ENCODE peak calls at places on chromosomes 6 and 20, in eight cellular contexts. O, I, S, H, G, B, M and Y are unnamed samples.

GRCh38 chr6:28803337-28803709 is 120.5 kb downstream of the TRIM27 start:
- DNase-seq in O (no peak), I (no peak), S (no peak), H (no peak), G (no peak), B (no peak), M (no peak), Y (no peak)

GRCh38 chr6:30749554-30750378 is 5.4 kb upstream of the IER3 start:
- DNase-seq in O (no peak), I (no peak), S (no peak), H (no peak), G (no peak), B (no peak), M (no peak), Y (no peak)

GRCh38 chr6:137776786-137777185 is 90.3 kb upstream of the TNFAIP3 start:
- DNase-seq in O (no peak), I (no peak), S (no peak), H (no peak), G (no peak), B (peak; percentile 77), M (no peak), Y (no peak)

GRCh38 chr6:106715922-106716321 is 86.5 kb downstream of the QRSL1 start:
- DNase-seq in O (no peak), I (no peak), S (no peak), H (no peak), G (no peak), B (no peak), M (no peak), Y (no peak)

GRCh38 chr6:89745728-89746127 is 73.9 kb downstream of the MDN1 start:
- DNase-seq in O (no peak), I (no peak), S (no peak), H (no peak), G (no peak), B (peak; percentile 44), M (no peak), Y (no peak)

GRCh38 chr6:142863981-142864380 is 81.0 kb downstream of the HIVEP2 start:
- DNase-seq in O (no peak), I (no peak), S (no peak), H (no peak), G (no peak), B (no peak), M (no peak), Y (no peak)

GRCh38 chr6:170143401-170144150 is 147.3 kb downstream of the DLL1 start:
- DNase-seq in O (no peak), I (no peak), S (no peak), H (peak; percentile 38), G (no peak), B (no peak), M (peak; percentile 30), Y (peak; percentile 60)

GRCh38 chr6:116206231-116206903 is 47.5 kb downstream of the TSPYL4 start:
- DNase-seq in O (no peak), I (no peak), S (no peak), H (no peak), G (no peak), B (peak; percentile 51), M (no peak), Y (no peak)

GRCh38 chr6:43294536-43294935 is 3.5 kb upstream of the SLC22A7 start:
- DNase-seq in O (no peak), I (no peak), S (no peak), H (no peak), G (no peak), B (no peak), M (no peak), Y (peak; percentile 2)

GRCh38 chr6:756224-756623 is 63.3 kb upstream of the EXOC2 start:
- DNase-seq in O (no peak), I (no peak), S (no peak), H (no peak), G (no peak), B (no peak), M (no peak), Y (no peak)

GRCh38 chr6:124372076-124372475 is 568.4 kb downstream of the NKAIN2 start:
- DNase-seq in O (no peak), I (no peak), S (no peak), H (no peak), G (no peak), B (peak; percentile 64), M (no peak), Y (no peak)

GRCh38 chr20:63042448-63043071 is 35.8 kb upstream of the BHLHE23 start:
- DNase-seq in O (no peak), I (no peak), S (no peak), H (no peak), G (no peak), B (no peak), M (no peak), Y (no peak)

GRCh38 chr6:146433881-146434741 is 109.5 kb upstream of the RAB32 start:
- DNase-seq in O (no peak), I (peak; percentile 40), S (no peak), H (no peak), G (no peak), B (peak; percentile 16), M (no peak), Y (no peak)